ENCODE peak calls at places on chromosomes 4 and X, in eight cellular contexts. E is fibroblast of lung; Y is sigmoid colon; S is adipocyte; F is GM23248; P is CD8-positive, alpha-beta T cell; T is heart right ventricle; H is aorta. N is an unnamed sample. For H3K27me3, the result is how much of the 10 kb centered on the place peaks cover.

GRCh38 chrX:74931214-74931613 is 6.0 kb upstream of the NEXMIF start:
- DNase-seq in T (no peak), F (no peak), P (no peak), H (no peak), S (no peak), E (no peak), Y (no peak), N (no peak)

GRCh38 chrX:46920235-46920634 is 8.0 kb downstream of the JADE3 start:
- DNase-seq in S (no peak), P (no peak), H (no peak), T (no peak), E (no peak), Y (no peak), F (no peak), N (no peak)

GRCh38 chrX:122220644-122221373 is 963.3 kb upstream of the GRIA3 start:
- DNase-seq in H (no peak), P (no peak), F (no peak), S (no peak), E (no peak), Y (no peak), T (no peak), N (no peak)

GRCh38 chrX:75181721-75182120 is 25.6 kb upstream of the ABCB7 start:
- DNase-seq in S (peak), H (no peak), E (peak), Y (no peak), F (peak), T (no peak), P (no peak), N (no peak)

GRCh38 chr4:107050525-107051135 is 14.5 kb upstream of the DKK2 start:
- DNase-seq in S (peak), T (no peak), H (no peak), E (no peak), F (peak), Y (no peak), P (no peak), N (no peak)

GRCh38 chr4:110357521-110357920 is 118.4 kb upstream of the ENPEP start:
- DNase-seq in H (no peak), S (no peak), Y (no peak), T (no peak), P (no peak), E (no peak), F (no peak), N (no peak)

GRCh38 chrX:119887721-119888425 is 7.8 kb upstream of the AKAP14 start:
- DNase-seq in F (peak), T (peak), H (peak), E (peak), P (peak), S (peak), Y (peak), N (peak)

GRCh38 chrX:57821703-57822375 is 88.4 kb downstream of the ZXDA start:
- DNase-seq in T (peak), F (peak), Y (no peak), E (peak), P (no peak), S (peak), H (no peak), N (no peak)

GRCh38 chr4:3671571-3672464 is 94.4 kb upstream of the ADRA2C start:
- DNase-seq in H (peak), P (no peak), E (no peak), T (no peak), S (peak), F (no peak), Y (peak), N (no peak)

GRCh38 chr4:62709618-62710252 is 1509.6 kb downstream of the ADGRL3 start:
- DNase-seq in Y (no peak), E (peak), H (no peak), P (no peak), S (peak), F (peak), T (no peak), N (no peak)

GRCh38 chrX:46722742-46723568 is 36.0 kb downstream of the SLC9A7 start:
- DNase-seq in T (no peak), S (peak), F (peak), E (peak), P (no peak), H (no peak), Y (no peak), N (no peak)

GRCh38 chr4:40736910-40737309 is 12.8 kb upstream of the NSUN7 start:
- DNase-seq in S (peak), E (peak), H (no peak), T (no peak), Y (no peak), P (no peak), F (peak), N (no peak)

GRCh38 chrX:45524296-45524695 is 323.6 kb upstream of the DIPK2B start:
- DNase-seq in E (peak), S (no peak), P (no peak), T (no peak), Y (no peak), H (no peak), F (no peak), N (no peak)

GRCh38 chrX:13506574-13506973 is 62.8 kb upstream of the EGFL6 start:
- DNase-seq in H (no peak), F (peak), T (peak), P (no peak), S (peak), Y (no peak), E (peak), N (peak)

GRCh38 chrX:107823456-107823855 is 2.2 kb upstream of the MID2 start:
- DNase-seq in F (peak), H (no peak), S (peak), T (no peak), E (peak), Y (no peak), P (no peak), N (peak)

GRCh38 chr4:177227636-177228035 is 82.0 kb upstream of the NEIL3 start:
- DNase-seq in P (no peak), F (no peak), H (no peak), T (no peak), S (no peak), Y (no peak), E (no peak), N (no peak)

GRCh38 chr4:2378408-2378807 is 40.0 kb downstream of the ZFYVE28 start:
- DNase-seq in F (peak), H (no peak), T (no peak), Y (no peak), P (no peak), E (no peak), S (no peak), N (no peak)

GRCh38 chr4:43337707-43338106 is 445.2 kb downstream of the GRXCR1 start:
- DNase-seq in H (no peak), Y (no peak), F (peak), E (peak), S (no peak), T (no peak), P (no peak), N (no peak)

GRCh38 chrX:139554991-139555675 is 24.6 kb downstream of the F9 start:
- DNase-seq in H (peak), E (no peak), Y (no peak), P (no peak), S (no peak), T (no peak), F (no peak), N (no peak)

GRCh38 chrX:117990438-117990837 is 126.2 kb downstream of the KLHL13 start:
- DNase-seq in E (peak), P (no peak), Y (no peak), T (no peak), S (peak), F (no peak), H (no peak), N (no peak)

GRCh38 chr4:156336516-156336915 is 382.9 kb upstream of the CTSO start:
- DNase-seq in F (no peak), H (no peak), Y (no peak), T (no peak), P (no peak), S (no peak), E (peak), N (no peak)

GRCh38 chr4:114364857-114365256 is 233.8 kb upstream of the UGT8 start:
- DNase-seq in P (no peak), Y (no peak), E (peak), S (peak), H (no peak), T (peak), F (peak), N (peak)

GRCh38 chr4:1305781-1306455 is 16.2 kb downstream of the MAEA start:
- DNase-seq in P (no peak), E (no peak), Y (no peak), F (no peak), T (no peak), S (no peak), H (no peak), N (no peak)

GRCh38 chrX:132968282-132968681 is 9.9 kb upstream of the HS6ST2 start:
- DNase-seq in F (no peak), Y (no peak), T (no peak), P (no peak), S (peak), H (no peak), E (no peak), N (no peak)
- H3K27me3 ChIP-seq in F (under half), Y (under half), T (under half), P (under half), S (under half), H (under half), E (under half), N (under half)

DNA sequence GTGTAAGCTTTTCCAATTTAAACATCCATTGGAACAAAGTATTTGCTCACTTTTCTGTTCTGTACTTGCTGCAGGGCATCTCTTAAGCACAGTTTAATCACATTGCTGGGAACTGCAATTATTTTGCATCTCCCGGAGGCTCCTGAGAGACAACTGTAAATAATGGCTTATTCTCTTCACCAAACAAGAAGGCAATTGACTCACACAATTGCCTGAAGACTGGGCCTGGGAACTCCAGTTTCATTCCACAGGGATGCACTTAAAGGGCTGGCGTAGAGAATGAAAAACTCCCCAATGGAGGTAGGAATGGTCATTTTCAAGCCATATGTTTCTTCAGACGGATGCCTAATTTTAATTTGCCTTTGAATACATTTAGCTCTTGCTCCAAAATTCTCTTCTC is 29.5 kb downstream of the TFDP3 start:
- DNase-seq in H (no peak), F (no peak), S (no peak), E (no peak), P (no peak), T (no peak), Y (no peak), N (no peak)
- H3K27me3 ChIP-seq in H (under half), F (under half), S (under half), E (under half), P (under half), T (under half), Y (under half), N (under half)

GRCh38 chrX:114999906-115000305 is 17.5 kb downstream of the IL13RA2 start:
- DNase-seq in F (no peak), P (no peak), E (no peak), Y (no peak), H (no peak), S (no peak), T (no peak), N (no peak)
- H3K27me3 ChIP-seq in F (under half), P (under half), E (under half), Y (under half), H (under half), S (under half), T (under half), N (under half)

DNA sequence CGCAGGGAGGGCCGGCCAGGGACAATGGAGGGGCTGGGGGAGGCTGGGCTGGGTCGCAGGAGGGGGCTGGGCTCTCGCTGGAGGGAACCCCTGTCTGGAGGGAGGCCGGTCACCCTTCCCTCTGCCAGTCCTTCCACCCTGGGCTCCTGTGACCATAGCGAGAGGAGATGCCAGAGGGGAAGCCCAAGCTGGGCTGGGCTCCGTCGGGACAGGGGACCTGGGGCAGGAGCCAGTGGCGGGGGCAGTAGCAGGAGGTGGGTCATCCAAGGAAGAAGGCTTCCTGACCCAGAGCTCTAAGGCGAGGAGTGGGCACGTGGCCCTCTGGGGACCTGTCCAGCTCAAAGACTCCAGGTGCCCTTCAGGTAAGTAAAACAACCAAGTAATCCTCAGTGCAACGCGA is 16.9 kb downstream of the CTAG1B start:
- DNase-seq in E (no peak), Y (no peak), F (no peak), S (no peak), T (no peak), P (no peak), H (no peak), N (no peak)
- H3K27me3 ChIP-seq in E (under half), Y (under half), F (under half), S (under half), T (under half), P (under half), H (under half), N (under half)

GRCh38 chrX:153649178-153649914 is 2.3 kb downstream of the DUSP9 start:
- DNase-seq in H (peak), F (peak), T (peak), E (no peak), Y (peak), P (no peak), S (no peak), N (no peak)
- H3K27me3 ChIP-seq in H (under half), F (under half), T (under half), E (under half), Y (under half), P (under half), S (under half), N (under half)

GRCh38 chr4:48491514-48492176 is 1.6 kb downstream of the ZAR1 start:
- DNase-seq in Y (no peak), F (no peak), T (no peak), P (no peak), S (no peak), E (no peak), H (no peak), N (no peak)
- H3K27me3 ChIP-seq in Y (half or more), F (half or more), T (half or more), P (under half), S (under half), E (under half), H (under half), N (under half)

GRCh38 chrX:52353838-52354237 is 15.0 kb upstream of the XAGE2 start:
- DNase-seq in Y (no peak), P (no peak), S (no peak), E (no peak), F (no peak), T (no peak), H (no peak), N (no peak)
- H3K27me3 ChIP-seq in Y (under half), P (under half), S (under half), E (under half), F (under half), T (under half), H (under half), N (under half)